ENCODE peak calls at places on chromosomes 4 and X, in ten cellular contexts. N is brain microvascular endothelial cell, O is GM18507, G is PC-3, A is HS-5, U is GDM1, T is mucosa of descending colon, F is left cardiac atrium, W is Right ventricle myocardium inferior, V is ACHN. L is an unnamed sample.

GRCh38 chr4:154329268-154329858 is 162.2 kb downstream of the DCHS2 start:
- DNase-seq in W (no peak), G (peak), V (peak), O (no peak), N (no peak), T (no peak), U (no peak), A (no peak), F (no peak), L (no peak)

GRCh38 chrX:8192276-8192675 is 21.2 kb upstream of the VCX2 start:
- DNase-seq in U (no peak), N (no peak), F (no peak), G (no peak), O (no peak), V (no peak), A (no peak), T (no peak), W (no peak), L (no peak)

GRCh38 chr4:110877728-110878382 is 255.0 kb upstream of the PITX2 start:
- DNase-seq in V (no peak), A (no peak), O (no peak), U (no peak), W (no peak), F (no peak), T (no peak), G (no peak), N (no peak), L (no peak)

GRCh38 chr4:124121511-124121934 is 591.0 kb downstream of the ANKRD50 start:
- DNase-seq in G (peak), N (peak), T (no peak), V (no peak), O (no peak), F (no peak), W (no peak), A (no peak), U (no peak), L (no peak)

GRCh38 chr4:68490826-68491457 is 43.7 kb downstream of the TMPRSS11E start:
- DNase-seq in U (no peak), O (no peak), A (no peak), W (no peak), T (no peak), V (no peak), F (no peak), N (no peak), G (no peak), L (no peak)

GRCh38 chr4:133147922-133148689 is 988 bp upstream of the PCDH10 start:
- DNase-seq in A (peak), F (no peak), U (no peak), N (peak), O (no peak), V (no peak), T (no peak), W (no peak), G (peak), L (peak)

GRCh38 chrX:138709886-138710285 is 1.6 kb downstream of the FGF13 start:
- DNase-seq in T (no peak), O (no peak), A (no peak), N (no peak), V (no peak), G (no peak), F (no peak), W (no peak), U (no peak), L (no peak)

GRCh38 chr4:3670521-3671519 is 95.4 kb upstream of the ADRA2C start:
- DNase-seq in U (no peak), O (no peak), V (no peak), F (peak), A (no peak), G (no peak), W (peak), N (no peak), T (no peak), L (no peak)

GRCh38 chrX:110851780-110852179 is 56.2 kb upstream of the CHRDL1 start:
- DNase-seq in W (no peak), T (no peak), A (no peak), O (no peak), G (peak), U (no peak), F (no peak), N (no peak), V (peak), L (no peak)

GRCh38 chr4:1693131-1693896 is 9.2 kb upstream of the FAM53A start:
- DNase-seq in T (peak), O (no peak), A (no peak), F (peak), N (peak), U (peak), W (peak), V (peak), G (peak), L (no peak)

GRCh38 chr4:76896731-76897521 is 1.0 kb downstream of the SOWAHB start:
- DNase-seq in T (peak), F (peak), N (no peak), W (peak), G (peak), V (peak), U (no peak), A (no peak), O (no peak), L (peak)

GRCh38 chrX:40784516-40785151 is 49.3 kb upstream of the MED14 start:
- DNase-seq in U (no peak), A (no peak), V (no peak), N (no peak), T (no peak), W (no peak), O (no peak), F (no peak), G (peak), L (no peak)

GRCh38 chr4:71186566-71187398 is 152.0 kb upstream of the SLC4A4 start:
- DNase-seq in G (peak), O (no peak), W (peak), N (no peak), F (peak), A (no peak), U (no peak), V (peak), T (peak), L (peak)

GRCh38 chr4:40283413-40283812 is 51.7 kb upstream of the CHRNA9 start:
- DNase-seq in W (no peak), F (no peak), V (no peak), O (no peak), T (no peak), U (no peak), G (no peak), N (no peak), A (no peak), L (no peak)

GRCh38 chr4:109648997-109649575 is 54.2 kb downstream of the CASP6 start:
- DNase-seq in G (no peak), N (no peak), U (no peak), T (no peak), A (no peak), F (no peak), O (no peak), W (no peak), V (no peak), L (no peak)

GRCh38 chr4:44237643-44238042 is 211.0 kb downstream of the KCTD8 start:
- DNase-seq in U (no peak), F (no peak), N (no peak), O (no peak), V (no peak), G (peak), T (no peak), W (no peak), A (no peak), L (no peak)

GRCh38 chr4:94500696-94501095 is 49.0 kb downstream of the PDLIM5 start:
- DNase-seq in U (no peak), V (no peak), A (no peak), F (peak), T (no peak), N (peak), W (no peak), O (no peak), G (no peak), L (no peak)

GRCh38 chr4:186486172-186486571 is 69.2 kb downstream of the MTNR1A start:
- DNase-seq in N (no peak), G (no peak), O (no peak), U (no peak), T (no peak), W (no peak), F (no peak), A (no peak), V (no peak), L (no peak)